ENCODE peak calls at places on chromosomes 11 and 22, in eight cellular contexts. A is HT1080; D is HCEC 1CT; I is tibial artery; V is HFFc6; U is stimulated activated CD8-positive, alpha-beta memory T cell treated with anti-CD3 and anti-CD28 coated beads, Interleukin-7, amount 100 ng/mL, for 4 hours; G is H9; L is NCI-H1048. Q is an unnamed sample.

GRCh38 chr11:57306941-57307598 is 17.7 kb downstream of the TNKS1BP1 start:
- DNase-seq in G (no peak), D (no peak), A (no peak), V (no peak), L (no peak), U (no peak), I (no peak), Q (no peak)

GRCh38 chr11:32003335-32003734 is 87.5 kb upstream of the RCN1 start:
- DNase-seq in L (no peak), D (no peak), V (no peak), I (no peak), U (no peak), G (no peak), A (no peak), Q (peak)

GRCh38 chr11:102464859-102465500 is 12.4 kb upstream of the TMEM123 start:
- DNase-seq in U (no peak), G (no peak), I (no peak), V (no peak), L (no peak), A (no peak), D (no peak), Q (no peak)

GRCh38 chr22:48929276-48929790 is 898.3 kb downstream of the BRD1 start:
- DNase-seq in L (no peak), V (no peak), A (no peak), G (peak), D (no peak), I (peak), U (no peak), Q (no peak)

GRCh38 chr22:46007848-46008261 is 30.9 kb upstream of the WNT7B start:
- DNase-seq in D (peak), A (no peak), V (peak), G (no peak), U (no peak), L (no peak), I (peak), Q (peak)

GRCh38 chr22:19132693-19133400 is 1.7 kb downstream of the TSSK2 start:
- DNase-seq in L (no peak), G (no peak), I (no peak), D (no peak), A (no peak), U (no peak), V (no peak), Q (no peak)

GRCh38 chr22:48579035-48579914 is 1248.4 kb downstream of the BRD1 start:
- DNase-seq in D (no peak), L (no peak), V (no peak), G (no peak), A (no peak), I (no peak), U (no peak), Q (no peak)

GRCh38 chr11:95231881-95232605 is 1.0 kb upstream of the SESN3 start:
- DNase-seq in G (peak), I (peak), U (peak), D (peak), A (no peak), V (no peak), L (no peak), Q (peak)

GRCh38 chr11:105236631-105237030 is 97.1 kb upstream of the CARD18 start:
- DNase-seq in V (peak), U (no peak), L (no peak), I (no peak), A (peak), G (no peak), D (peak), Q (no peak)

GRCh38 chr11:118180300-118180703 is 3.9 kb upstream of the SCN2B start:
- DNase-seq in L (no peak), V (no peak), A (peak), U (no peak), D (no peak), I (peak), G (peak), Q (peak)

GRCh38 chr22:22687638-22688500 is 43.5 kb downstream of the GGTLC2 start:
- DNase-seq in G (peak), L (peak), U (no peak), A (peak), I (no peak), V (peak), D (peak), Q (peak)

GRCh38 chr11:61148016-61148640 is 13.1 kb downstream of the VPS37C start:
- DNase-seq in L (no peak), G (no peak), V (no peak), D (no peak), I (no peak), U (no peak), A (no peak), Q (peak)

GRCh38 chr11:70226967-70227366 is 23.9 kb downstream of the FADD start:
- DNase-seq in D (no peak), U (no peak), I (no peak), G (peak), L (no peak), V (no peak), A (no peak), Q (no peak)

GRCh38 chr11:100687032-100687629 is at the start of gene ARHGAP42:
- DNase-seq in A (peak), L (peak), V (peak), I (peak), U (peak), D (peak), G (peak), Q (peak)

GRCh38 chr11:1927151-1928037 is 7.9 kb downstream of the TNNT3 start:
- DNase-seq in I (no peak), A (no peak), L (no peak), G (no peak), U (no peak), V (no peak), D (no peak), Q (no peak)

GRCh38 chr11:43835104-43835503 is 45.5 kb upstream of the ALKBH3 start:
- DNase-seq in I (no peak), G (no peak), D (no peak), A (no peak), V (no peak), L (no peak), U (no peak), Q (no peak)

GRCh38 chr11:59247535-59248227 is 35.0 kb upstream of the MPEG1 start:
- DNase-seq in U (no peak), V (no peak), D (peak), A (peak), I (no peak), G (no peak), L (no peak), Q (no peak)

GRCh38 chr22:22759889-22760546 is 115.6 kb downstream of the GGTLC2 start:
- DNase-seq in U (no peak), D (no peak), I (no peak), V (no peak), A (no peak), G (no peak), L (no peak), Q (no peak)

GRCh38 chr22:43269325-43270040 is 73.7 kb downstream of the SCUBE1 start:
- DNase-seq in I (no peak), L (no peak), A (no peak), V (no peak), U (no peak), G (no peak), D (no peak), Q (no peak)

GRCh38 chr11:14112721-14113120 is 150.2 kb downstream of the SPON1 start:
- DNase-seq in G (no peak), V (no peak), I (no peak), A (no peak), L (no peak), D (no peak), U (no peak), Q (no peak)

GRCh38 chr11:134542401-134543143 is 130.5 kb upstream of the B3GAT1 start:
- DNase-seq in A (no peak), I (peak), G (peak), V (no peak), D (no peak), L (no peak), U (no peak), Q (no peak)

GRCh38 chr22:49934144-49934890 is 15.9 kb downstream of the CRELD2 start:
- DNase-seq in G (no peak), I (no peak), U (no peak), A (peak), V (no peak), D (no peak), L (no peak), Q (peak)

GRCh38 chr11:101478587-101479375 is 105.0 kb downstream of the TRPC6 start:
- DNase-seq in I (no peak), A (no peak), L (no peak), D (no peak), V (no peak), G (peak), U (no peak), Q (no peak)